ENCODE peak calls at places on chromosomes 2 and 18, in seven cellular contexts. Z is fibroblast of villous mesenchyme; E is CD8-positive, alpha-beta T cell; K is A549; L is psoas muscle; X is HCT116; U is AG10803. Q is an unnamed sample.
A peak's percentile ranks its signal among the peaks of the same experiment; 100 is the strongest.

GRCh38 chr2:202178342-202178958 is 59.9 kb downstream of the SUMO1 start:
- DNase-seq in U (peak; percentile 69), X (peak; percentile 50), K (peak; percentile 67), E (peak; percentile 28), Z (peak; percentile 77), L (no peak), Q (peak; percentile 36)

GRCh38 chr18:4631239-4631638 is 176.1 kb upstream of the DLGAP1 start:
- DNase-seq in E (no peak), K (no peak), X (no peak), U (no peak), L (no peak), Z (no peak), Q (no peak)

GRCh38 chr2:18611604-18612003 is 22.2 kb upstream of the NT5C1B start:
- DNase-seq in U (no peak), E (no peak), K (no peak), Z (no peak), L (no peak), X (no peak), Q (no peak)

GRCh38 chr2:60581461-60582282 is 28.2 kb upstream of the BCL11A start:
- DNase-seq in X (no peak), U (peak; percentile 34), Z (peak; percentile 30), E (peak; percentile 53), K (peak; percentile 58), L (peak; percentile 77), Q (peak; percentile 34)

GRCh38 chr2:1249897-1250687 is 163.2 kb upstream of the TPO start:
- DNase-seq in K (no peak), U (no peak), L (no peak), X (no peak), E (no peak), Z (no peak), Q (no peak)

GRCh38 chr2:237900891-237901831 is 41.7 kb downstream of the RAMP1 start:
- DNase-seq in K (no peak), L (no peak), U (no peak), E (peak; percentile 7), Z (no peak), X (no peak), Q (no peak)

GRCh38 chr2:229335877-229336346 is 64.8 kb upstream of the PID1 start:
- DNase-seq in U (no peak), L (peak; percentile 54), X (no peak), E (no peak), K (no peak), Z (peak; percentile 50), Q (peak; percentile 60)

GRCh38 chr2:53727921-53728320 is 39.7 kb upstream of the CHAC2 start:
- DNase-seq in X (no peak), E (no peak), L (no peak), K (no peak), Z (no peak), U (no peak), Q (no peak)

GRCh38 chr2:162732946-162733698 is 105.4 kb downstream of the KCNH7 start:
- DNase-seq in K (no peak), Z (no peak), L (no peak), E (no peak), X (no peak), U (no peak), Q (no peak)

GRCh38 chr2:170715932-170716777 is 1.0 kb downstream of the SP5 start:
- DNase-seq in U (no peak), E (no peak), Z (no peak), L (no peak), K (no peak), X (no peak), Q (no peak)

GRCh38 chr2:43388371-43388770 is 162.0 kb upstream of the ZFP36L2 start:
- DNase-seq in K (no peak), E (no peak), L (no peak), U (no peak), Z (no peak), X (no peak), Q (no peak)

GRCh38 chr2:69159988-69160387 is 147.0 kb downstream of the ANTXR1 start:
- DNase-seq in E (no peak), L (no peak), Z (no peak), X (no peak), U (no peak), K (peak; percentile 44), Q (no peak)

GRCh38 chr2:113167115-113167932 is 6.4 kb upstream of the PSD4 start:
- DNase-seq in E (no peak), L (no peak), K (no peak), Z (no peak), U (peak; percentile 27), X (no peak), Q (no peak)

GRCh38 chr2:227802882-227803281 is 10.8 kb upstream of the CCL20 start:
- DNase-seq in K (no peak), L (no peak), Z (no peak), X (no peak), U (no peak), E (no peak), Q (no peak)

GRCh38 chr2:18924905-18925691 is 335.7 kb upstream of the NT5C1B start:
- DNase-seq in L (no peak), K (no peak), X (no peak), E (no peak), Z (peak; percentile 78), U (peak; percentile 93), Q (peak; percentile 78)

GRCh38 chr2:135798762-135799161 is 38.2 kb downstream of the LCT start:
- DNase-seq in U (no peak), L (no peak), E (no peak), Z (peak; percentile 3), K (peak; percentile 22), X (no peak), Q (peak; percentile 9)

GRCh38 chr2:11525762-11526161 is 8.1 kb upstream of the GREB1 start:
- DNase-seq in K (no peak), E (no peak), Z (no peak), U (no peak), L (no peak), X (no peak), Q (no peak)

GRCh38 chr2:240127351-240127750 is 8.8 kb downstream of the COPS9 start:
- DNase-seq in Z (no peak), U (no peak), X (no peak), E (no peak), K (no peak), L (peak; percentile 10), Q (no peak)

GRCh38 chr18:62737474-62737873 is 22.1 kb downstream of the PHLPP1 start:
- DNase-seq in E (no peak), L (no peak), X (no peak), K (no peak), Z (no peak), U (no peak), Q (no peak)

GRCh38 chr2:127083819-127084503 is 23.0 kb downstream of the BIN1 start:
- DNase-seq in Z (peak; percentile 99), U (peak; percentile 99), K (no peak), L (peak; percentile 96), E (no peak), X (no peak), Q (peak; percentile 88)

GRCh38 chr2:84631985-84632384 is 115.7 kb downstream of the DNAH6 start:
- DNase-seq in E (no peak), X (no peak), L (no peak), K (no peak), U (no peak), Z (no peak), Q (no peak)

GRCh38 chr18:61888622-61889021 is 4.2 kb downstream of the RNF152 start:
- DNase-seq in U (no peak), E (no peak), X (no peak), K (no peak), Z (no peak), L (no peak), Q (no peak)

GRCh38 chr2:48316753-48317750 is 212.9 kb upstream of the STON1 start:
- DNase-seq in Z (no peak), E (no peak), U (no peak), K (no peak), X (no peak), L (no peak), Q (no peak)

GRCh38 chr2:205931388-205931787 is 154.6 kb downstream of the INO80D start:
- DNase-seq in E (no peak), U (no peak), K (no peak), Z (no peak), X (no peak), L (no peak), Q (no peak)
- TF ChIP-seq CTCF in E (no peak), U (no peak), K (no peak), Z (no peak), X (no peak), L (no peak), Q (no peak)

DNA sequence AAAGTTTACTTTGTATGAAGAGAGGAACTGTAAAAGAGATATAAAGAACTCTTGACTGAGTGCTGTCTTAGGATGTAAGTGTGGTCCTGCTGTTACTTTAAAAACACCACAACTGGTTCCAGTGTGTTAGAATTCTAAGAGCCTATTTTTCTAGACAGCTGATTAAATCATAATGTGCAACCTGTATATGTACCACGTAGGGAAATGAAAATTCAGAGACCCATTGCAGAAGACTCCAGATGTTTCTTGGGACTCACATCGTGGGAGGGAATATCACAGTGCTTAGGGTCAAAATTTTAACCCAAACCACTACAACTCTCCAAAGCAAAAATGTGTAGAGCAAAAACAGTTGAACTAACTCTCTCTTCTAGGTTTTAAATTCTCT is 173.1 kb upstream of the RBMS1 start:
- DNase-seq in Z (peak; percentile 79), E (no peak), X (no peak), U (peak; percentile 44), K (no peak), L (no peak), Q (peak; percentile 59)
- H3K4me3 ChIP-seq in Z (peak overlapping the region; percentile 3), E (no peak overlapping the region), X (peak overlapping the region; percentile 8), U (peak overlapping the region; percentile 9), K (peak overlapping the region; percentile 5), L (no peak overlapping the region), Q (peak overlapping the region; percentile 13)

GRCh38 chr2:166104084-166104483 is 23.7 kb downstream of the SCN1A start:
- DNase-seq in Z (no peak), L (no peak), K (no peak), X (no peak), E (no peak), U (no peak), Q (no peak)

GRCh38 chr2:166104773-166105172 is 23.0 kb downstream of the SCN1A start:
- DNase-seq in K (no peak), Z (no peak), X (no peak), U (no peak), E (no peak), L (no peak), Q (no peak)

GRCh38 chr2:166112193-166112605 is 15.6 kb downstream of the SCN1A start:
- DNase-seq in K (no peak), L (no peak), U (no peak), E (no peak), Z (no peak), X (no peak), Q (peak; percentile 63)

DNA sequence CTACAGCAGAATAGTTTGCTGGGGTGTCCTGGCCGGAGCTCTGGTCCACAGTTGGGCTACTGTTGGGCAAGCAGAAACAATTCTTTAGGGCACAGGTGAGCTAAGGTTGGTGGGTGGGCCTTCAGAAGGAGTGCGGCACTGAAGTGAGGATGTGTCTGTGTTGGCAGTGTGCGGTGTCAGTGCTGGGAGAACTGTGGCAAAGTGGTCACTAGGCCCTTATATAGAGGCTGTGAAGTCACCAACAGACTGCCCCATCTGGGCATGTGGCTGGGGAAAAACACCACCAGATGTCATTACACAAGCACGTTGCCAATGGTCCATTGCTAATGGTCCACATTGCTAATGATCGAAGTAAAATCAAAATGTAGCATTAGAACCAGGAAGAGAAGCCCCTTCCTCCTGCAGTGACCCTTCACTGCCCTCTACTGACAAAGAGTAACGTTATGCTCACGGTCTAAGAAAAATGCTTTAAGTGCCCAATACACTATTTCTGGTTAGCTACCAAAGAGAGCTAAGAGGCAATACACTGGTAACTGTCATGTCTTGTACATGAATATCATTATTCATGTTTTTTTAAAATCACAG is 21.3 kb downstream of the SCN1A start:
- DNase-seq in L (peak; percentile 19), K (peak; percentile 26), X (no peak), U (no peak), Z (no peak), E (no peak), Q (peak; percentile 44)
- TF ChIP-seq CTCF in L (no peak), K (peak; percentile 32), X (peak; percentile 38), U (peak; percentile 20), Z (peak; percentile 34), E (no peak), Q (no peak)

GRCh38 chr2:142220901-142221300 is 90.1 kb upstream of the LRP1B start:
- DNase-seq in Z (no peak), X (no peak), L (no peak), K (no peak), U (no peak), E (no peak), Q (peak; percentile 6)
- H3K4me3 ChIP-seq in Z (no peak overlapping the region), X (no peak overlapping the region), L (no peak overlapping the region), K (no peak overlapping the region), U (no peak overlapping the region), E (no peak overlapping the region), Q (no peak overlapping the region)

Q was measured in foreskin fibroblast.